ENCODE peak calls at places on chromosomes 11 and 22, in four cellular contexts. A is effector memory CD8-positive, alpha-beta T cell; Q is amygdala; O is NCI-H1417. G is an unnamed sample.

GRCh38 chr22:41411021-41411851 is 29.5 kb downstream of the TEF start:
- DNase-seq in A (no peak), Q (peak; percentile 45), O (peak; percentile 1), G (no peak)

GRCh38 chr22:50581950-50582561 is 593 bp downstream of the CHKB start:
- DNase-seq in A (no peak), Q (no peak), O (no peak), G (no peak)

GRCh38 chr11:118055966-118056365 is 20.9 kb upstream of the TMPRSS4 start:
- DNase-seq in A (no peak), Q (no peak), O (no peak), G (no peak)

GRCh38 chr11:17597770-17598169 is 50.7 kb downstream of the OTOG start:
- DNase-seq in A (no peak), Q (no peak), O (peak; percentile 8), G (no peak)

GRCh38 chr22:36194971-36195370 is 6.6 kb downstream of the APOL4 start:
- DNase-seq in A (peak; percentile 30), Q (no peak), O (peak; percentile 67), G (peak; percentile 60)

GRCh38 chr22:24432059-24432853 is 4.9 kb downstream of the ADORA2A start:
- DNase-seq in A (no peak), Q (no peak), O (no peak), G (peak; percentile 22)

GRCh38 chr11:35845860-35846259 is 98.0 kb upstream of the LDLRAD3 start:
- DNase-seq in A (no peak), Q (no peak), O (no peak), G (no peak)

GRCh38 chr11:69702769-69703510 is 882 bp downstream of the FGF19 start:
- DNase-seq in A (no peak), Q (no peak), O (no peak), G (no peak)

GRCh38 chr11:33598426-33599069 is 102.1 kb downstream of the C11orf91 start:
- DNase-seq in A (no peak), Q (peak; percentile 20), O (peak; percentile 95), G (no peak)

GRCh38 chr11:18312012-18312411 is 9.9 kb downstream of the HPS5 start:
- DNase-seq in A (no peak), Q (no peak), O (no peak), G (no peak)

GRCh38 chr22:46761539-46762237 is 762 bp upstream of the TBC1D22A start:
- DNase-seq in A (no peak), Q (no peak), O (peak; percentile 26), G (no peak)

GRCh38 chr11:1546077-1546535 is 26.0 kb downstream of the DUSP8 start:
- DNase-seq in A (no peak), Q (no peak), O (peak; percentile 81), G (no peak)